ENCODE peak calls at places on chromosomes 6 and 20, in five cellular contexts. One of them, this sample, is unnamed. For H3K9me3, the result is how much of the 10 kb centered on the place peaks cover.

GRCh38 chr20:33515569-33516216 is 25.8 kb downstream of the CBFA2T2 start:
- DNase-seq in neural progenitor cell: no peak
- DNase-seq in right lobe of liver: no peak
- DNase-seq in body of pancreas: no peak
- DNase-seq in transverse colon: no peak
- DNase-seq in this sample: no peak

GRCh38 chr20:48716086-48716485 is 111.7 kb downstream of the PREX1 start:
- DNase-seq in body of pancreas: no peak
- DNase-seq in neural progenitor cell: no peak
- DNase-seq in right lobe of liver: no peak
- DNase-seq in transverse colon: peak
- DNase-seq in this sample: no peak

GRCh38 chr6:149455028-149455732 is 29.6 kb downstream of the ZC3H12D start:
- DNase-seq in transverse colon: no peak
- DNase-seq in right lobe of liver: no peak
- DNase-seq in neural progenitor cell: no peak
- DNase-seq in body of pancreas: no peak
- DNase-seq in this sample: no peak

GRCh38 chr6:33894438-33894837 is 90.6 kb upstream of the MLN start:
- DNase-seq in neural progenitor cell: no peak
- DNase-seq in transverse colon: no peak
- DNase-seq in body of pancreas: peak
- DNase-seq in right lobe of liver: no peak
- DNase-seq in this sample: no peak

GRCh38 chr6:146364816-146365594 is 178.6 kb upstream of the RAB32 start:
- DNase-seq in transverse colon: no peak
- DNase-seq in right lobe of liver: no peak
- DNase-seq in body of pancreas: no peak
- DNase-seq in neural progenitor cell: no peak
- DNase-seq in this sample: no peak

GRCh38 chr6:123715243-123715863 is 78.6 kb upstream of the TRDN start:
- DNase-seq in body of pancreas: peak
- DNase-seq in right lobe of liver: no peak
- DNase-seq in transverse colon: no peak
- DNase-seq in neural progenitor cell: peak
- DNase-seq in this sample: no peak

GRCh38 chr6:95545691-95546090 is 31.6 kb upstream of the MANEA start:
- DNase-seq in transverse colon: no peak
- DNase-seq in neural progenitor cell: no peak
- DNase-seq in body of pancreas: no peak
- DNase-seq in right lobe of liver: no peak
- DNase-seq in this sample: no peak

GRCh38 chr6:20605581-20605980 is 71.3 kb downstream of the CDKAL1 start:
- DNase-seq in right lobe of liver: no peak
- DNase-seq in neural progenitor cell: no peak
- DNase-seq in transverse colon: no peak
- DNase-seq in body of pancreas: no peak
- DNase-seq in this sample: no peak

GRCh38 chr6:139029470-139030210 is 1.1 kb downstream of the ABRACL start:
- DNase-seq in neural progenitor cell: peak
- DNase-seq in body of pancreas: peak
- DNase-seq in right lobe of liver: peak
- DNase-seq in transverse colon: peak
- DNase-seq in this sample: no peak

GRCh38 chr6:118544105-118544504 is 4.0 kb upstream of the PLN start:
- DNase-seq in neural progenitor cell: no peak
- DNase-seq in right lobe of liver: no peak
- DNase-seq in body of pancreas: no peak
- DNase-seq in transverse colon: no peak
- DNase-seq in this sample: no peak

GRCh38 chr20:17168026-17168612 is 58.7 kb upstream of the PCSK2 start:
- DNase-seq in right lobe of liver: no peak
- DNase-seq in body of pancreas: no peak
- DNase-seq in transverse colon: no peak
- DNase-seq in neural progenitor cell: no peak
- DNase-seq in this sample: no peak

GRCh38 chr6:69408886-69409285 is 387.9 kb downstream of the LMBRD1 start:
- DNase-seq in neural progenitor cell: no peak
- DNase-seq in right lobe of liver: no peak
- DNase-seq in body of pancreas: no peak
- DNase-seq in transverse colon: no peak
- DNase-seq in this sample: no peak

GRCh38 chr6:6586671-6587526 is 1.6 kb upstream of the LY86 start:
- DNase-seq in right lobe of liver: no peak
- DNase-seq in body of pancreas: no peak
- DNase-seq in transverse colon: no peak
- DNase-seq in neural progenitor cell: no peak
- DNase-seq in this sample: no peak

GRCh38 chr6:11653028-11653583 is 115.6 kb downstream of the TMEM170B start:
- DNase-seq in neural progenitor cell: no peak
- DNase-seq in right lobe of liver: peak
- DNase-seq in body of pancreas: peak
- DNase-seq in transverse colon: no peak
- DNase-seq in this sample: no peak

GRCh38 chr6:136191606-136192005 is 58.5 kb downstream of the MTFR2 start:
- DNase-seq in transverse colon: no peak
- DNase-seq in neural progenitor cell: no peak
- DNase-seq in body of pancreas: no peak
- DNase-seq in right lobe of liver: no peak
- DNase-seq in this sample: no peak

GRCh38 chr20:15241696-15242095 is 904.3 kb upstream of the FLRT3 start:
- DNase-seq in neural progenitor cell: no peak
- DNase-seq in body of pancreas: no peak
- DNase-seq in transverse colon: no peak
- DNase-seq in right lobe of liver: no peak
- DNase-seq in this sample: no peak

GRCh38 chr6:5051394-5051793 is 33.7 kb upstream of the PPP1R3G start:
- DNase-seq in right lobe of liver: no peak
- DNase-seq in body of pancreas: no peak
- DNase-seq in neural progenitor cell: no peak
- DNase-seq in transverse colon: no peak
- DNase-seq in this sample: no peak
- H3K9me3 ChIP-seq in right lobe of liver: under half
- H3K9me3 ChIP-seq in body of pancreas: under half
- H3K9me3 ChIP-seq in neural progenitor cell: under half
- H3K9me3 ChIP-seq in transverse colon: under half
- H3K9me3 ChIP-seq in this sample: under half

DNA sequence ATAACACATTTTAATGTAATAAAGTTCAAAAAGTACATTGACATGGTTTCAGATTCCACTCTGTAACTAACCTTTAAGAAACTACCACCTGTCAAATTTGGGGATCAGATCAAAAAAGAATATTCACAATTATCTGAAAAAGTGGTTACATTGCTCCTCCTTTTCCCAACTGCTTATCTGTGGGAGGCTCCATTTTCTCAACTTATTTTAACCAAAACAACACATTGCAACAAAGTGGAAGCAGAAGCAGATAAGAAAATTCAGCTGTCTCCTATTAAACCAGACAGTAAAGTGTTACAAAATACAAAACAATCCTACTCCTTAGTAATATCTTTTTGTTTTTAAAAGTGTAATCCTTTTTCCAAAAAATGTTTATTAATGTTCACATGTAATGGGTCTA is 61.4 kb downstream of the PDSS2 start:
- DNase-seq in body of pancreas: no peak
- DNase-seq in neural progenitor cell: no peak
- DNase-seq in right lobe of liver: no peak
- DNase-seq in transverse colon: no peak
- DNase-seq in this sample: no peak
- H3K9me3 ChIP-seq in body of pancreas: under half
- H3K9me3 ChIP-seq in neural progenitor cell: under half
- H3K9me3 ChIP-seq in right lobe of liver: under half
- H3K9me3 ChIP-seq in transverse colon: under half
- H3K9me3 ChIP-seq in this sample: under half

GRCh38 chr20:41599699-41600104 is 18.5 kb downstream of the CHD6 start:
- DNase-seq in right lobe of liver: no peak
- DNase-seq in neural progenitor cell: no peak
- DNase-seq in body of pancreas: no peak
- DNase-seq in transverse colon: no peak
- DNase-seq in this sample: no peak

GRCh38 chr20:41598719-41599118 is 19.5 kb downstream of the CHD6 start:
- DNase-seq in body of pancreas: no peak
- DNase-seq in neural progenitor cell: no peak
- DNase-seq in transverse colon: no peak
- DNase-seq in right lobe of liver: no peak
- DNase-seq in this sample: no peak

GRCh38 chr20:41592516-41593192 is 25.5 kb downstream of the CHD6 start:
- DNase-seq in transverse colon: no peak
- DNase-seq in neural progenitor cell: no peak
- DNase-seq in right lobe of liver: no peak
- DNase-seq in body of pancreas: no peak
- DNase-seq in this sample: no peak

DNA sequence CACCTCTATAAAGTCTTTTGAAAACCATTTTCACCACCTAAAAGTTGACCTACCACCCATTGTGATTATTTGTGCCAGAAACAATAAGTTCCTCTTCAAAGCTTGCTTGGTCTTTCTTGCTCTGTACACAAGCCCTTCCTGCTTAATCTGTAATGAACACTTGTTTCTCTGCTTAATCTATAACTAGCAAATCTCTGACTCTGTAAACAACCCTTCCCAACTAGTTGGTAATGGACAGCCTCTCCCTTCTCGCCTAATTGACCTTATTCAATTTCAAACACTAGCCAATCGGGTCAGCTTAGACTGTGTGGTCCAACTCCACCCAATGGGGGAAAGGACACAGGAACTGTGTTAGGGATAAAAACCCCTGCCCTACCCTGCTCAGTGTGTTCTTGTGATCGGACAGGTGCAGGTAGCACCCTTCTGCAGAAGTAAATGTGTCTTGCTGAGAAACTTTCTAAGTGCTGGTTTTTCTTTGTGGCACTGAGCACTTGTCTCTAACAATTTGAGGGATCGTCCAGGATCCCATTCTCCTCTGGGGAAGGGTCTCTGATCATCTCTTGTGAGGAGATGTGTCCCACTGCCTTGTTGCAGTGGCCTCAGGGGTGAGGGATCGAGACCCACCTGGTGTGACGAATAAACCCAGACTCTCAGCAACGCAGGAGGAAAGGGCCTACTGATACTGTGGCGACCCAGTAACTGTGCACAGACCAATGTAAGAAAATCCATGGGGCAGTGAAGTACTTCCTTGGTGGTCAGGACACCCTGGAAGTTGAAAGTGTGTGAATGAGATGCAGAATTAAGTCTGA is 23.5 kb downstream of the CHD6 start:
- DNase-seq in body of pancreas: no peak
- DNase-seq in neural progenitor cell: no peak
- DNase-seq in right lobe of liver: no peak
- DNase-seq in transverse colon: no peak
- DNase-seq in this sample: no peak
- H3K9me3 ChIP-seq in body of pancreas: under half
- H3K9me3 ChIP-seq in neural progenitor cell: under half
- H3K9me3 ChIP-seq in right lobe of liver: under half
- H3K9me3 ChIP-seq in transverse colon: under half
- H3K9me3 ChIP-seq in this sample: under half

DNA sequence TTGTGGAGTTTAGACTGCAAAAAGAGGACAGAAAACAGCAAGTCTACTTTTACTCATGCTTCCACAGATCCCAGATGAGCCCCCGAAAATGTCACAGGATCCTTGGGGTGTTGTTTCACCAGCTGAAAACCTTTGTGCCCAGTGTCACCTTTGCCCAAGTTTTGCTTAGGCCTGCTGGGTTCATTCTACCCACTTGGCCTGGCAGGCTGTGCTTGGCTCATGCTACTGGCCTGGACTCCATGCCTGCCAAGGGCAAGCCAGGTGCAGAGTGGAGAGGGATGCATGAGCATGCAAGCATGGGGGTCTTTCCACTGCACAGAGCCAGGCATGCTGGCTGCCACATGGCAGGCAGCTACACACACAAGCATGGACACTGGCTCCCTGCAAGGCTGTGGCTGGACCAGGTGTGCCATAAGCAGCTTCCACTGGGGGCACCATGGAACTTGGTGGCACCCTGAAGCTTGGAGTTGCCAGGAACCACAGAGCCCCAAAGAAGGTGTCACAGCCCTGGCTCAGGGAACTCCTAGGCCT is 1082.0 kb downstream of the KHDRBS2 start:
- DNase-seq in body of pancreas: no peak
- DNase-seq in right lobe of liver: no peak
- DNase-seq in transverse colon: no peak
- DNase-seq in neural progenitor cell: no peak
- DNase-seq in this sample: no peak
- H3K9me3 ChIP-seq in body of pancreas: under half
- H3K9me3 ChIP-seq in right lobe of liver: under half
- H3K9me3 ChIP-seq in transverse colon: under half
- H3K9me3 ChIP-seq in neural progenitor cell: under half
- H3K9me3 ChIP-seq in this sample: under half

This sample was measured in T-helper 17 cell.